ENCODE peak calls at places on chromosomes 7 and 10, in ten cellular contexts. O is KG1; L is GM12865; G is stimulated activated CD8-positive, alpha-beta memory T cell treated with anti-CD3 and anti-CD28 coated beads, Interleukin-15, amount 100 ng/mL, for 1 hour; K is caudate nucleus; W is NCI-H446; C is osteoblast; Z is LoVo; S is transverse colon; Q is lower leg skin. R is an unnamed sample.

GRCh38 chr10:117216611-117217195 is 19.4 kb downstream of the KCNK18 start:
- DNase-seq in Z (peak), W (peak), K (peak), O (peak), L (peak), Q (no peak), S (peak), C (peak), G (peak), R (peak)

GRCh38 chr10:100020883-100021248 is 11.1 kb upstream of the DNMBP start:
- DNase-seq in W (no peak), Z (no peak), C (peak), S (no peak), K (no peak), G (no peak), Q (no peak), O (no peak), L (no peak), R (no peak)

GRCh38 chr10:44724415-44725174 is 186.5 kb upstream of the TMEM72 start:
- DNase-seq in S (no peak), G (no peak), W (no peak), O (no peak), L (no peak), K (no peak), Z (no peak), C (peak), Q (no peak), R (peak)

GRCh38 chr7:96415293-96415940 is 93.5 kb upstream of the SLC25A13 start:
- DNase-seq in O (no peak), G (no peak), S (no peak), L (no peak), C (no peak), Q (no peak), K (no peak), Z (no peak), W (no peak), R (no peak)

GRCh38 chr7:135233570-135233969 is at the start of gene STRA8:
- DNase-seq in S (no peak), G (no peak), W (no peak), Q (no peak), O (no peak), K (no peak), L (no peak), C (no peak), Z (no peak), R (no peak)

GRCh38 chr7:18708204-18708603 is 212.7 kb downstream of the HDAC9 start:
- DNase-seq in G (no peak), C (peak), W (no peak), O (no peak), K (no peak), Z (no peak), S (no peak), L (no peak), Q (no peak), R (no peak)

GRCh38 chr10:3131098-3131497 is 41.5 kb downstream of the PITRM1 start:
- DNase-seq in O (no peak), G (no peak), S (no peak), C (peak), K (no peak), Q (no peak), W (no peak), Z (no peak), L (no peak), R (peak)

GRCh38 chr7:74094224-74095095 is 10.9 kb downstream of the LIMK1 start:
- DNase-seq in Z (peak), O (peak), Q (peak), S (peak), C (peak), W (no peak), L (peak), K (no peak), G (peak), R (peak)

GRCh38 chr10:77550378-77550777 is 87.2 kb downstream of the KCNMA1 start:
- DNase-seq in W (no peak), C (no peak), G (no peak), O (no peak), K (no peak), L (no peak), Z (no peak), Q (no peak), S (no peak), R (no peak)